ENCODE peak calls at places on chromosomes 3 and 15, in five cellular contexts. One of them, this sample, is unnamed.

GRCh38 chr3:157311633-157312365 is 124.9 kb upstream of the PTX3 start:
- DNase-seq in GM06990: no peak
- DNase-seq in tibial artery: no peak
- DNase-seq in HFF-Myc: peak; percentile 53
- DNase-seq in hepatic stellate cell: peak; percentile 34
- DNase-seq in this sample: no peak

GRCh38 chr3:133330043-133330442 is 69.8 kb upstream of the BFSP2 start:
- DNase-seq in GM06990: no peak
- DNase-seq in HFF-Myc: no peak
- DNase-seq in tibial artery: no peak
- DNase-seq in hepatic stellate cell: no peak
- DNase-seq in this sample: no peak

GRCh38 chr3:120875989-120876388 is 32.0 kb upstream of the STXBP5L start:
- DNase-seq in hepatic stellate cell: no peak
- DNase-seq in GM06990: no peak
- DNase-seq in HFF-Myc: no peak
- DNase-seq in tibial artery: no peak
- DNase-seq in this sample: no peak

GRCh38 chr3:51680196-51680595 is 9.1 kb downstream of the TEX264 start:
- DNase-seq in GM06990: no peak
- DNase-seq in HFF-Myc: no peak
- DNase-seq in hepatic stellate cell: no peak
- DNase-seq in tibial artery: no peak
- DNase-seq in this sample: no peak

GRCh38 chr3:42572278-42572677 is 9.5 kb downstream of the SEC22C start:
- DNase-seq in GM06990: no peak
- DNase-seq in hepatic stellate cell: peak; percentile 34
- DNase-seq in HFF-Myc: no peak
- DNase-seq in tibial artery: no peak
- DNase-seq in this sample: peak; percentile 8

GRCh38 chr15:64149424-64150235 is 1.9 kb upstream of the SNX22 start:
- DNase-seq in tibial artery: peak; percentile 16
- DNase-seq in hepatic stellate cell: no peak
- DNase-seq in GM06990: no peak
- DNase-seq in HFF-Myc: no peak
- DNase-seq in this sample: no peak

GRCh38 chr3:43957553-43957952 is 266.8 kb downstream of the ABHD5 start:
- DNase-seq in hepatic stellate cell: no peak
- DNase-seq in HFF-Myc: no peak
- DNase-seq in tibial artery: no peak
- DNase-seq in GM06990: no peak
- DNase-seq in this sample: no peak

GRCh38 chr3:102354818-102355515 is 79.8 kb upstream of the ZPLD1 start:
- DNase-seq in hepatic stellate cell: no peak
- DNase-seq in HFF-Myc: no peak
- DNase-seq in tibial artery: no peak
- DNase-seq in GM06990: no peak
- DNase-seq in this sample: no peak

GRCh38 chr15:33068007-33068441 is 126.5 kb downstream of the FMN1 start:
- DNase-seq in GM06990: no peak
- DNase-seq in hepatic stellate cell: no peak
- DNase-seq in HFF-Myc: peak; percentile 22
- DNase-seq in tibial artery: peak; percentile 79
- DNase-seq in this sample: no peak

GRCh38 chr15:36294359-36294758 is 285.1 kb upstream of the CDIN1 start:
- DNase-seq in hepatic stellate cell: no peak
- DNase-seq in GM06990: no peak
- DNase-seq in tibial artery: no peak
- DNase-seq in HFF-Myc: no peak
- DNase-seq in this sample: no peak

GRCh38 chr3:21795863-21796392 is 44.9 kb upstream of the ZNF385D start:
- DNase-seq in GM06990: no peak
- DNase-seq in hepatic stellate cell: no peak
- DNase-seq in HFF-Myc: no peak
- DNase-seq in tibial artery: no peak
- DNase-seq in this sample: no peak

GRCh38 chr15:45179221-45179985 is 8.4 kb downstream of the SHF start:
- DNase-seq in hepatic stellate cell: no peak
- DNase-seq in GM06990: no peak
- DNase-seq in HFF-Myc: no peak
- DNase-seq in tibial artery: no peak
- DNase-seq in this sample: peak; percentile 41

This sample was measured in CD4-positive, alpha-beta T cell.